ENCODE peak calls at places on chromosomes 3 and 15, in ten cellular contexts. G is stimulated activated naive CD8-positive, alpha-beta T cell treated with anti-CD3 and anti-CD28 coated beads, Interleukin-15, amount 100 ng/mL, for 72 hours; A is left cardiac atrium; C is left ventricle myocardium superior; T is CD8-positive, alpha-beta T cell; E is heart left ventricle; Z is stimulated activated naive B cell treated with anti-CD40 and anti-IgM and Interleukin-4, amounts not matched to agents 10 μg/mL and 1 μg/mL and 100 μg/mL, for 72 hours; L is activated T-cell treated with anti-CD3 and anti-CD28 coated beads, Interleukin-2, amount 50 U/mL, for 4 hours; Q is Right ventricle myocardium superior; U is PC-3. D is an unnamed sample.

GRCh38 chr3:190326930-190327329 is 4.7 kb upstream of the CLDN1 start:
- ATAC-seq in G (no peak), A (peak), C (peak), T (no peak), E (peak), Z (no peak), L (no peak), Q (peak), U (no peak), D (no peak)

GRCh38 chr3:184636774-184637316 is 75.0 kb downstream of the MAGEF1 start:
- ATAC-seq in G (peak), A (peak), C (no peak), T (peak), E (no peak), Z (peak), L (peak), Q (no peak), U (peak), D (peak)

GRCh38 chr3:73245459-73245858 is 184.0 kb downstream of the EBLN2 start:
- ATAC-seq in G (no peak), A (no peak), C (no peak), T (no peak), E (no peak), Z (no peak), L (no peak), Q (no peak), U (no peak), D (no peak)

GRCh38 chr3:184166671-184167070 is 8.0 kb upstream of the AP2M1 start:
- ATAC-seq in G (no peak), A (no peak), C (no peak), T (no peak), E (no peak), Z (no peak), L (no peak), Q (no peak), U (no peak), D (no peak)

GRCh38 chr15:68218847-68219798 is 10.4 kb downstream of the CLN6 start:
- ATAC-seq in G (no peak), A (no peak), C (no peak), T (no peak), E (no peak), Z (no peak), L (no peak), Q (no peak), U (no peak), D (no peak)

GRCh38 chr15:55108858-55109518 is 87.8 kb downstream of the RSL24D1 start:
- ATAC-seq in G (peak), A (peak), C (no peak), T (no peak), E (no peak), Z (peak), L (no peak), Q (no peak), U (peak), D (no peak)

GRCh38 chr3:129469026-129469425 is 29.0 kb downstream of the IFT122 start:
- ATAC-seq in G (no peak), A (peak), C (peak), T (peak), E (peak), Z (no peak), L (no peak), Q (peak), U (no peak), D (no peak)

GRCh38 chr3:155227141-155227540 is 66.3 kb downstream of the STRIT1 start:
- ATAC-seq in G (no peak), A (no peak), C (no peak), T (no peak), E (no peak), Z (no peak), L (no peak), Q (no peak), U (no peak), D (no peak)

GRCh38 chr15:73082719-73083275 is 30.5 kb downstream of the NEO1 start:
- ATAC-seq in G (no peak), A (no peak), C (no peak), T (no peak), E (no peak), Z (no peak), L (no peak), Q (no peak), U (no peak), D (no peak)

GRCh38 chr3:36827133-36827532 is 62.8 kb upstream of the DCLK3 start:
- ATAC-seq in G (no peak), A (peak), C (peak), T (no peak), E (no peak), Z (no peak), L (no peak), Q (no peak), U (no peak), D (no peak)

GRCh38 chr15:45587861-45588170 is 637 bp downstream of the BLOC1S6 start:
- ATAC-seq in G (no peak), A (no peak), C (no peak), T (no peak), E (no peak), Z (no peak), L (no peak), Q (no peak), U (no peak), D (no peak)

GRCh38 chr15:97114900-97115763 is 784.6 kb downstream of the NR2F2 start:
- ATAC-seq in G (no peak), A (peak), C (peak), T (no peak), E (peak), Z (no peak), L (no peak), Q (peak), U (no peak), D (no peak)

GRCh38 chr3:33165372-33165771 is 51.6 kb downstream of the CRTAP start:
- ATAC-seq in G (no peak), A (no peak), C (no peak), T (no peak), E (no peak), Z (no peak), L (no peak), Q (peak), U (no peak), D (no peak)

D was measured in stimulated activated memory B cell treated with anti-CD40 and anti-IgM and Interleukin-4, amounts not matched to agents 10 μg/mL and 1 μg/mL and 100 μg/mL, for 72 hours.